ENCODE peak calls at places on chromosomes 13 and 19, in six cellular contexts. P, S, Q, B, H and C are unnamed samples. For H3K36me3, the result is how much of the 10 kb centered on the place peaks cover.

GRCh38 chr19:32387701-32388392 is 17.7 kb upstream of the DPY19L3 start:
- DNase-seq in B (no peak), S (no peak), Q (peak), H (no peak), P (no peak), C (no peak)

GRCh38 chr19:40811478-40812341 is 12.7 kb downstream of the EGLN2 start:
- DNase-seq in P (peak), B (no peak), Q (no peak), S (peak), H (peak), C (no peak)

GRCh38 chr13:97067342-97067895 is 73.1 kb upstream of the OXGR1 start:
- DNase-seq in S (no peak), Q (peak), H (no peak), B (no peak), P (no peak), C (no peak)

GRCh38 chr13:88246239-88246638 is 575.1 kb downstream of the SLITRK5 start:
- DNase-seq in Q (no peak), H (no peak), B (no peak), P (no peak), S (no peak), C (no peak)

GRCh38 chr19:46347572-46347883 is 641 bp downstream of the PPP5C start:
- DNase-seq in S (no peak), P (no peak), H (no peak), B (no peak), Q (no peak), C (no peak)

GRCh38 chr19:9146882-9147281 is 6.7 kb downstream of the ZNF317 start:
- DNase-seq in S (no peak), H (no peak), P (no peak), Q (no peak), B (no peak), C (no peak)

GRCh38 chr19:53037101-53038097 is 7.1 kb upstream of the ERVV-2 start:
- DNase-seq in B (peak), Q (peak), S (peak), H (no peak), P (no peak), C (peak)

GRCh38 chr13:87535911-87536310 is 135.3 kb upstream of the SLITRK5 start:
- DNase-seq in H (no peak), Q (no peak), B (no peak), S (no peak), P (no peak), C (no peak)

GRCh38 chr13:99288069-99288468 is 19.1 kb downstream of the GPR183 start:
- DNase-seq in B (no peak), P (no peak), Q (no peak), H (no peak), S (no peak), C (no peak)

GRCh38 chr13:39095500-39095899 is 57.2 kb downstream of the NHLRC3 start:
- DNase-seq in S (no peak), P (no peak), B (no peak), H (no peak), Q (no peak), C (no peak)

GRCh38 chr13:33683376-33683775 is 134.6 kb upstream of the RFC3 start:
- DNase-seq in H (no peak), P (no peak), Q (no peak), S (no peak), B (no peak), C (no peak)

GRCh38 chr19:14337510-14337909 is 43.7 kb upstream of the ADGRE5 start:
- DNase-seq in P (peak), B (peak), S (no peak), Q (no peak), H (no peak), C (peak)

GRCh38 chr19:40721936-40722661 is 5.2 kb downstream of the ITPKC start:
- DNase-seq in H (no peak), Q (no peak), P (no peak), B (no peak), S (no peak), C (no peak)

GRCh38 chr13:113187905-113188595 is 20.4 kb downstream of the PCID2 start:
- DNase-seq in H (no peak), P (no peak), B (no peak), S (no peak), Q (peak), C (no peak)

GRCh38 chr13:88005188-88005587 is 334.0 kb downstream of the SLITRK5 start:
- DNase-seq in S (no peak), B (no peak), Q (no peak), H (no peak), P (no peak), C (no peak)

GRCh38 chr13:30718661-30719520 is 16.5 kb upstream of the ALOX5AP start:
- DNase-seq in S (no peak), H (no peak), B (no peak), P (no peak), Q (peak), C (no peak)

GRCh38 chr19:23241433-23241832 is 8.8 kb downstream of the ZNF724 start:
- DNase-seq in Q (no peak), B (no peak), P (no peak), H (no peak), S (no peak), C (no peak)

GRCh38 chr19:16342002-16342715 is 17.5 kb downstream of the KLF2 start:
- DNase-seq in P (peak), B (no peak), Q (no peak), S (peak), H (no peak), C (peak)

GRCh38 chr13:61891420-61891819 is 475.8 kb upstream of the PCDH20 start:
- DNase-seq in H (no peak), S (no peak), B (no peak), P (no peak), Q (no peak), C (no peak)

GRCh38 chr13:21557995-21558394 is 46.0 kb downstream of the MICU2 start:
- DNase-seq in B (peak), P (no peak), H (no peak), Q (peak), S (no peak), C (no peak)

GRCh38 chr13:102901615-102902305 is 55.9 kb downstream of the ERCC5 start:
- DNase-seq in B (no peak), S (no peak), P (no peak), H (no peak), Q (peak), C (no peak)

GRCh38 chr19:57395710-57396109 is 6.1 kb downstream of the ZNF548 start:
- DNase-seq in H (no peak), S (no peak), Q (no peak), B (no peak), P (no peak), C (no peak)
- H3K36me3 ChIP-seq in H (under half), S (under half), Q (under half), B (under half), P (under half), C (under half)

GRCh38 chr13:60090579-60090978 is 73.1 kb downstream of the DIAPH3 start:
- DNase-seq in H (no peak), P (no peak), B (no peak), Q (no peak), S (no peak), C (no peak)

GRCh38 chr13:60094385-60095088 is 69.2 kb downstream of the DIAPH3 start:
- DNase-seq in B (no peak), S (no peak), P (no peak), H (no peak), Q (no peak), C (no peak)

GRCh38 chr13:60095300-60095699 is 68.4 kb downstream of the DIAPH3 start:
- DNase-seq in Q (no peak), P (no peak), B (no peak), S (no peak), H (no peak), C (no peak)

DNA sequence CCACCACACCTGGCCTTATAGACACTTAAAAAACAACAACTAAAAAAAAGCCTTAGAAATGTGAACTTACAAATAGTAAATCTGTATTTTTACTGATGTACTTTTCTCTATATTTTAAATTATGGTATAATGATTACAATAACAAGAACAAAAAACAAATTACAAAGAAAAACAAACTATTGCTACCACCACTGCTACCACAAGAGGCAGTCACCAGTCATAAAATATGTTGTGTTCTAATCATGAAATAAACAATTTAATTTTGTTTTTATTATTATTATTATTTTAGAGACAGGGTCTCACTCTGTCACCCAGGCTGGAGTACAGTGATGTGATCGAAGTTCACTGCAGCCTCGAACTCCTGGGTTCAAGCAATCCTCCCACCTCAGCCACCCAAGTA is 72.2 kb downstream of the DIAPH3 start:
- DNase-seq in P (no peak), S (no peak), H (no peak), Q (no peak), B (no peak), C (no peak)
- TF ChIP-seq CTCF in P (no peak), S (no peak), H (no peak), Q (no peak), B (peak), C (no peak)

GRCh38 chr19:11652056-11652455 is 54.8 kb downstream of the ZNF627 start:
- DNase-seq in H (no peak), S (no peak), Q (no peak), B (no peak), P (no peak), C (no peak)

GRCh38 chr19:11649941-11650340 is 52.7 kb downstream of the ZNF627 start:
- DNase-seq in H (no peak), S (no peak), B (no peak), P (no peak), Q (no peak), C (no peak)

GRCh38 chr19:11656535-11656934 is 59.3 kb downstream of the ZNF627 start:
- DNase-seq in B (no peak), Q (no peak), H (no peak), P (no peak), S (no peak), C (no peak)

GRCh38 chr19:11652492-11652891 is 55.2 kb downstream of the ZNF627 start:
- DNase-seq in S (no peak), P (no peak), Q (no peak), H (no peak), B (no peak), C (no peak)

GRCh38 chr19:11651062-11651461 is 53.8 kb downstream of the ZNF627 start:
- DNase-seq in H (no peak), S (no peak), Q (no peak), B (no peak), P (no peak), C (no peak)
- H3K36me3 ChIP-seq in H (under half), S (under half), Q (under half), B (under half), P (under half), C (under half)

DNA sequence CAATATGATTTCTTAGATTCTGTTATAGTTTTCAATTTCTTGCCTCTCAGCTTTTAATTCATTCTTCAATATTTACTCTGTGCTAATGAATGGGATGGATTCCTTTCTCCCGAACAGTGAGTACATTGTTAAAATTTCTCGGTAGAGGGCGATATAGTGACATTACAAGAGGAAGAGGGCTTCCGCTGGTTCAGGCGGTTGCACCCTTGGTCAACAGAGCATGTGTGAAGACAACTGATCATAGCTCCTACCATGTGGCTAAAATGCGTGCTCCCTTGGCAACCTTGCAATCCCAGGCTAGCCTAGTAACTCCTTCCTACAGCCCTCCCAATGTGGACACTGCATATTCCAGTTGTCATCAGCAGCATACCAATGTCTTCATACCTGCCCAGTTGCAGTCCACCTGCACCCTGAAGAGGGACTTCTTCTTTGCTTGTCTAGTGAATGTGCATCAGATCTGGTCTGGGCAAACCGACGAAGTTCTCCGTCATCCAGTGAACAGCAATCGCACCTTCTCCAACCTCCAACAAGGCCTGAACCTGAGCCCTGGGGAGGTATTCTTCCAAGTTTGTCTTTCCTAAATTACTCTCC is 653.0 kb upstream of the GPC6 start:
- DNase-seq in H (no peak), Q (peak), S (no peak), B (peak), P (no peak), C (peak)
- TF ChIP-seq CTCF in H (no peak), Q (peak), S (no peak), B (peak), P (no peak), C (peak)

DNA sequence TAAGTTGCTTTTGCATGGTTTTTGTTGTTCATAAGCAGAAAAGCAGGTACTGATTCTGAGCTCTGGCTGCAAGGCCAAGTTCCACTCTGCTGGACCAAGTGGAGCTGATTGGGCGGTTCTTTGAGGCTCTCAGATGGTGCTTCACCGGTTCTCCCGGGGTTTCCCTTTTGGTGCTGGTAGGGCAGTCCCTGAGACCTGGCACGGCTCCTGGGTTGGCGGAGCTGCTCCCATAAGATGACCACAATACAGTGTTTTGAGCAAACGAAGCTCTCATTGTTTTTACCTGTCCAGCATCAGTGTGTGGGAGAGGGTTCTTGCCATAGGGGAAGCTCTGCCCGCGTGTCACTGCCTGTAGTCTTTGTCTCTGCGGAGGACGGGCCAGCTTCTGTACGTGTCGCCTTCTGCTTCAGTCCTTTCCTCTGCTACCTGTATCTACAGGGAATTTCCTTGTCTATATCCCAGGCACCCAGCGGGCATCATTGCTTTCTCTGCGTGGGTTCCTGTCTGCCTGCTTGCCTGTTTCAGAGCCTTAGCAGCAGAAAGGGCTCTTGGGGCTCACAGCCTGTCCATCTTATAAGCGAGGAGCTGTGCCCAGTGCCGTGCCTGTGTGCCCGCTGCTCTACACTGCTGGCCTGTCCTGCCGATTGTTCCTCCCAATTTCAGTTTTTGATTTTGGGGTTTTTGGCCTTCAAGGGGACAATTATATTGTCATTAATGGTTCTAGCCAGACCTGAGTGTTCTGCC is 2.3 kb downstream of the U2AF2 start:
- DNase-seq in P (no peak), H (no peak), S (no peak), Q (no peak), B (no peak), C (no peak)
- H3K36me3 ChIP-seq in P (under half), H (under half), S (under half), Q (under half), B (under half), C (under half)

GRCh38 chr19:7386769-7387168 is 38.0 kb downstream of the ARHGEF18 start:
- DNase-seq in Q (no peak), B (no peak), P (no peak), S (no peak), H (no peak), C (no peak)

GRCh38 chr19:7382694-7383093 is 34.0 kb downstream of the ARHGEF18 start:
- DNase-seq in H (no peak), B (no peak), P (no peak), S (no peak), Q (no peak), C (no peak)

GRCh38 chr19:7385062-7385461 is 36.3 kb downstream of the ARHGEF18 start:
- DNase-seq in B (no peak), S (no peak), H (no peak), Q (no peak), P (no peak), C (no peak)

GRCh38 chr19:7383284-7383683 is 34.5 kb downstream of the ARHGEF18 start:
- DNase-seq in H (no peak), Q (no peak), P (no peak), S (no peak), B (no peak), C (no peak)

DNA sequence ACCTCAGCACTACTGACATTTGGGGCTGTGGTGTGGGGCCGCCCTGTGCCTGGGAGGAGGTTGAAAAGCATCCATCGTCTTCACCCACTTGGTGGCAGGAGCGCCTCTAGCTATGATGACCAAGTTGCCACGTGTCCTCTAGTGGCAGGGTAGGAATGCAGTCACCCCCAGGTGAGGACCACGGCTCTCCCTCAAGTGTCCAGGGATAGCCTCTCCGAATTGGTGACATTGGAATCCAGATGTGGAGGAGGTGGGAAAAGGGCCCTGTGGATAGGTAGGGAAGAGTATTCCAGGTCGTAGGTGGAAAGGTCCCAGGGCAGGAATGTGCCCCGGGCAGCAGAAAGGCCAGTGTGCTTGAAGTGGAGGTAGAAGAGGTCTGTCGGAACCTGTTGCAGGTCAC is 37.6 kb downstream of the ARHGEF18 start:
- DNase-seq in B (no peak), S (no peak), H (no peak), Q (no peak), P (no peak), C (no peak)
- TF ChIP-seq CTCF in B (no peak), S (no peak), H (no peak), Q (no peak), P (no peak), C (no peak)

DNA sequence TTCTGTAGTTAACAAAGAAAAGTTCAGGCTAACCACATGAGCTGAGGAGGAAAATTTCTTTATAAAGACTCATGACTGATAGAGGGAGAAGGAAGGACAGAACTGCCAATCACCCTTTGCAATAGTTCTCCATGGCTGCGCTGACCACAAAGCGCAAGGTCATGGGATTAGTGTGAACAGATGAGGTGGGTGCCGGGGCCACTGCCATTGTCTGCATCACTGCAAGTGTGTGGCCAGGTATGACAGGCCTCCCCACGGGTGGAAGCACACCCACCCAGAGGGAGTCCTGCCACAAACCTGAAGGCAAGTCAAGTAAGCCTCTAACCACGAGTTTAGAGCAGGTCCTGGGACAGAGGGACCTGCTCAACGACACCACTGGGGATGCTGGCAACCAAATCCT is 128.1 kb downstream of the TUBA3C start:
- DNase-seq in Q (no peak), B (no peak), H (no peak), P (no peak), S (no peak), C (no peak)
- H3K36me3 ChIP-seq in Q (under half), B (under half), H (under half), P (under half), S (under half), C (under half)

GRCh38 chr19:628168-628567 is 5.2 kb downstream of the POLRMT start:
- DNase-seq in Q (no peak), S (no peak), B (peak), P (no peak), H (no peak), C (no peak)
- TF ChIP-seq CTCF in Q (peak), S (peak), B (peak), P (no peak), H (no peak), C (no peak)